ENCODE peak calls at places on chromosomes 2 and 18, in nine cellular contexts. M is esophagus muscularis mucosa; A is globus pallidus; W is tibial artery; U is NAMALWA; Q is suprapubic skin; N is stimulated activated CD4-positive, alpha-beta T cell treated with anti-CD3 and anti-CD28 coated beads, Interleukin-4, amount 100 ng/mL, for 24 hours; S is effector memory CD4-positive, alpha-beta T cell; H is NCI-H1092. P is an unnamed sample.
A peak's percentile ranks its signal among the peaks of the same experiment; 100 is the strongest.

GRCh38 chr18:62894681-62895390 is 179.5 kb downstream of the PHLPP1 start:
- DNase-seq in M (no peak), A (no peak), W (no peak), U (no peak), Q (no peak), N (no peak), S (no peak), H (no peak), P (no peak)

GRCh38 chr2:219656523-219656922 is 29.1 kb downstream of the SLC4A3 start:
- DNase-seq in M (no peak), A (no peak), W (no peak), U (no peak), Q (no peak), N (no peak), S (no peak), H (no peak), P (no peak)

GRCh38 chr2:217047209-217047998 is 187.5 kb upstream of the TNP1 start:
- DNase-seq in M (no peak), A (no peak), W (no peak), U (no peak), Q (no peak), N (no peak), S (no peak), H (no peak), P (no peak)

GRCh38 chr2:147171961-147172360 is 672.9 kb upstream of the ACVR2A start:
- DNase-seq in M (no peak), A (no peak), W (no peak), U (no peak), Q (no peak), N (no peak), S (no peak), H (no peak), P (no peak)

GRCh38 chr2:189608799-189609422 is 28.3 kb upstream of the SLC40A1 start:
- DNase-seq in M (no peak), A (no peak), W (no peak), U (no peak), Q (no peak), N (no peak), S (no peak), H (no peak), P (no peak)

GRCh38 chr2:46339676-46340459 is 42.7 kb downstream of the EPAS1 start:
- DNase-seq in M (no peak), A (no peak), W (peak; percentile 50), U (no peak), Q (no peak), N (no peak), S (no peak), H (no peak), P (no peak)

GRCh38 chr2:240922982-240923537 is 16.9 kb downstream of the CROCC2 start:
- DNase-seq in M (no peak), A (no peak), W (peak; percentile 17), U (no peak), Q (peak; percentile 67), N (no peak), S (no peak), H (no peak), P (no peak)

GRCh38 chr2:187429989-187430388 is 18.1 kb downstream of the CALCRL start:
- DNase-seq in M (no peak), A (no peak), W (no peak), U (no peak), Q (no peak), N (no peak), S (no peak), H (no peak), P (no peak)

GRCh38 chr2:216700088-216700567 is 4.8 kb upstream of the IGFBP5 start:
- DNase-seq in M (no peak), A (no peak), W (no peak), U (no peak), Q (no peak), N (no peak), S (no peak), H (peak; percentile 82), P (no peak)

GRCh38 chr2:206260427-206261012 is 13.9 kb upstream of the ZDBF2 start:
- DNase-seq in M (no peak), A (no peak), W (no peak), U (peak; percentile 69), Q (no peak), N (no peak), S (no peak), H (peak; percentile 4), P (no peak)

GRCh38 chr2:181430406-181431199 is 26.6 kb upstream of the ITGA4 start:
- DNase-seq in M (no peak), A (no peak), W (no peak), U (peak; percentile 83), Q (no peak), N (peak; percentile 15), S (no peak), H (no peak), P (peak; percentile 96)

GRCh38 chr2:128308889-128309288 is 9.8 kb downstream of the HS6ST1 start:
- DNase-seq in M (no peak), A (no peak), W (no peak), U (no peak), Q (no peak), N (no peak), S (no peak), H (no peak), P (no peak)

GRCh38 chr2:201204655-201205515 is 21.9 kb downstream of the CASP10 start:
- DNase-seq in M (no peak), A (no peak), W (no peak), U (no peak), Q (no peak), N (no peak), S (no peak), H (no peak), P (no peak)

GRCh38 chr2:65539633-65540032 is 107.2 kb upstream of the SPRED2 start:
- DNase-seq in M (no peak), A (no peak), W (no peak), U (no peak), Q (no peak), N (no peak), S (no peak), H (no peak), P (no peak)

GRCh38 chr2:208186921-208187320 is 2.9 kb downstream of the C2orf80 start:
- DNase-seq in M (no peak), A (no peak), W (no peak), U (no peak), Q (no peak), N (no peak), S (no peak), H (no peak), P (no peak)

GRCh38 chr18:26309283-26309682 is 83.0 kb downstream of the TAF4B start:
- DNase-seq in M (no peak), A (no peak), W (no peak), U (no peak), Q (no peak), N (no peak), S (no peak), H (no peak), P (no peak)

GRCh38 chr2:40545645-40546044 is 93.8 kb upstream of the SLC8A1 start:
- DNase-seq in M (no peak), A (no peak), W (no peak), U (no peak), Q (no peak), N (no peak), S (no peak), H (no peak), P (no peak)

GRCh38 chr18:44497757-44498490 is 182.8 kb upstream of the SETBP1 start:
- DNase-seq in M (no peak), A (no peak), W (no peak), U (no peak), Q (no peak), N (no peak), S (no peak), H (no peak), P (no peak)

GRCh38 chr18:79681484-79682387 is 2.1 kb downstream of the CTDP1 start:
- DNase-seq in M (no peak), A (no peak), W (no peak), U (peak; percentile 8), Q (no peak), N (peak; percentile 52), S (peak; percentile 64), H (no peak), P (no peak)

GRCh38 chr2:51710222-51710621 is 678.3 kb upstream of the NRXN1 start:
- DNase-seq in M (no peak), A (no peak), W (no peak), U (peak; percentile 60), Q (no peak), N (no peak), S (no peak), H (peak; percentile 0), P (peak; percentile 54)

GRCh38 chr2:176105727-176106635 is 1.1 kb upstream of the HOXD11 start:
- DNase-seq in M (no peak), A (no peak), W (no peak), U (no peak), Q (no peak), N (no peak), S (no peak), H (no peak), P (no peak)

GRCh38 chr2:197717863-197718262 is 12.7 kb downstream of the MARS2 start:
- DNase-seq in M (no peak), A (no peak), W (no peak), U (no peak), Q (no peak), N (no peak), S (no peak), H (no peak), P (no peak)

GRCh38 chr2:219462349-219462748 is 27.7 kb downstream of the SPEG start:
- DNase-seq in M (no peak), A (no peak), W (no peak), U (no peak), Q (no peak), N (no peak), S (no peak), H (no peak), P (no peak)

GRCh38 chr2:10457846-10458563 is 9.9 kb upstream of the ODC1 start:
- DNase-seq in M (no peak), A (no peak), W (no peak), U (no peak), Q (no peak), N (no peak), S (no peak), H (no peak), P (no peak)

GRCh38 chr18:79068299-79068945 is 772 bp upstream of the ATP9B start:
- DNase-seq in M (no peak), A (peak; percentile 43), W (no peak), U (no peak), Q (peak; percentile 86), N (peak; percentile 31), S (peak; percentile 15), H (no peak), P (peak; percentile 47)

GRCh38 chr2:70328921-70329561 is 27.2 kb upstream of the FAM136A start:
- DNase-seq in M (no peak), A (no peak), W (no peak), U (no peak), Q (peak; percentile 58), N (no peak), S (no peak), H (no peak), P (no peak)

GRCh38 chr2:131404794-131405193 is 40.8 kb upstream of the RAB6D start:
- DNase-seq in M (no peak), A (no peak), W (no peak), U (no peak), Q (no peak), N (no peak), S (no peak), H (no peak), P (no peak)

GRCh38 chr2:46232860-46233259 is 64.3 kb upstream of the EPAS1 start:
- DNase-seq in M (no peak), A (peak; percentile 47), W (no peak), U (no peak), Q (no peak), N (no peak), S (no peak), H (no peak), P (no peak)

GRCh38 chr18:32472841-32473240 is 2.2 kb upstream of the GAREM1 start:
- DNase-seq in M (no peak), A (no peak), W (no peak), U (no peak), Q (no peak), N (no peak), S (no peak), H (no peak), P (no peak)

GRCh38 chr2:206084870-206085741 is 868 bp downstream of the INO80D start:
- DNase-seq in M (no peak), A (peak; percentile 33), W (peak; percentile 23), U (peak; percentile 51), Q (peak; percentile 80), N (peak; percentile 40), S (peak; percentile 31), H (no peak), P (no peak)

GRCh38 chr18:8045160-8045885 is 478.2 kb downstream of the PTPRM start:
- DNase-seq in M (no peak), A (no peak), W (no peak), U (no peak), Q (no peak), N (no peak), S (no peak), H (no peak), P (no peak)